ENCODE peak calls at places on chromosomes 13 and 19, in ten cellular contexts. Z is fibroblast of lung; A is activated T-helper 1 cell treated with Interleukin-2 at 50 U/mL for 16 hours; G is EL; V is anterior cingulate cortex; L is cardiac fibroblast; X is nucleus accumbens; M is skeletal muscle cell; Q is AG10803; E is effector CD4-positive, alpha-beta T cell. J is an unnamed sample.

GRCh38 chr13:80338781-80339577 is 1.9 kb downstream of the SPRY2 start:
- DNase-seq in E (no peak), V (peak), X (peak), G (peak), Z (peak), Q (peak), L (peak), M (peak), A (no peak), J (peak)

GRCh38 chr13:97945342-97945741 is 8.1 kb upstream of the IPO5 start:
- DNase-seq in Z (no peak), V (no peak), M (no peak), A (no peak), E (no peak), Q (peak), L (peak), G (peak), X (no peak), J (no peak)

GRCh38 chr13:81671103-81671502 is 1330.2 kb upstream of the SPRY2 start:
- DNase-seq in E (no peak), L (no peak), M (no peak), A (no peak), X (no peak), V (no peak), Z (no peak), G (no peak), Q (no peak), J (no peak)

GRCh38 chr13:101747039-101747438 is 294.6 kb downstream of the ITGBL1 start:
- DNase-seq in V (no peak), A (no peak), M (no peak), Q (no peak), E (no peak), L (no peak), X (no peak), Z (no peak), G (no peak), J (no peak)

GRCh38 chr19:29665215-29665825 is at the start of gene PLEKHF1:
- DNase-seq in A (peak), Z (peak), V (peak), Q (peak), E (peak), L (peak), G (peak), M (no peak), X (no peak), J (peak)

GRCh38 chr19:11657307-11657706 is 60.0 kb downstream of the ZNF627 start:
- DNase-seq in V (no peak), M (no peak), L (no peak), Z (no peak), A (no peak), X (no peak), Q (no peak), G (no peak), E (no peak), J (no peak)

GRCh38 chr19:32909257-32909656 is 39.7 kb upstream of the SLC7A9 start:
- DNase-seq in M (no peak), A (no peak), G (no peak), L (no peak), X (no peak), V (no peak), E (no peak), Z (no peak), Q (no peak), J (no peak)

GRCh38 chr13:85486663-85487062 is 312.6 kb downstream of the SLITRK6 start:
- DNase-seq in V (no peak), L (no peak), G (no peak), Z (no peak), E (no peak), A (no peak), Q (no peak), M (no peak), X (no peak), J (no peak)

GRCh38 chr13:110229905-110230563 is 76.9 kb downstream of the COL4A1 start:
- DNase-seq in X (no peak), A (no peak), Q (no peak), M (no peak), V (no peak), L (no peak), Z (no peak), E (no peak), G (no peak), J (no peak)

GRCh38 chr19:43699506-43700367 is 16.1 kb upstream of the IRGC start:
- DNase-seq in L (peak), Z (peak), E (no peak), M (no peak), Q (no peak), A (no peak), V (peak), X (peak), G (peak), J (peak)

GRCh38 chr19:7944177-7944761 is 803 bp upstream of the TIMM44 start:
- DNase-seq in E (peak), V (no peak), Q (peak), Z (peak), A (peak), G (peak), M (peak), X (peak), L (peak), J (peak)

GRCh38 chr13:108961542-108962125 is 332.2 kb downstream of the MYO16 start:
- DNase-seq in M (peak), A (no peak), E (no peak), L (peak), Q (peak), G (peak), X (no peak), V (no peak), Z (peak), J (no peak)

GRCh38 chr13:21517576-21517975 is 58.5 kb upstream of the ZDHHC20 start:
- DNase-seq in Z (no peak), X (no peak), V (no peak), E (no peak), L (no peak), A (no peak), Q (no peak), G (no peak), M (no peak), J (no peak)

GRCh38 chr13:113800576-113800926 is 41.5 kb downstream of the TMEM255B start:
- DNase-seq in M (no peak), X (no peak), G (no peak), L (no peak), Z (no peak), Q (no peak), A (no peak), E (no peak), V (no peak), J (no peak)

GRCh38 chr13:73230714-73231113 is 171.9 kb downstream of the KLF5 start:
- DNase-seq in X (no peak), E (no peak), A (no peak), L (peak), Q (peak), M (no peak), Z (no peak), G (no peak), V (no peak), J (no peak)

GRCh38 chr13:70842062-70842644 is 733.9 kb upstream of the KLHL1 start:
- DNase-seq in A (no peak), Z (no peak), M (no peak), G (no peak), L (no peak), Q (no peak), E (no peak), X (no peak), V (no peak), J (no peak)

GRCh38 chr13:33723772-33724435 is 94.0 kb upstream of the RFC3 start:
- DNase-seq in E (peak), L (peak), Z (peak), A (peak), G (peak), M (peak), X (peak), V (no peak), Q (peak), J (peak)

GRCh38 chr19:46471778-46472543 is 598 bp upstream of the PNMA8A start:
- DNase-seq in E (no peak), L (peak), Q (no peak), Z (no peak), X (no peak), G (no peak), M (no peak), V (no peak), A (no peak), J (no peak)

GRCh38 chr19:54429545-54430227 is 14.4 kb downstream of the TTYH1 start:
- DNase-seq in M (no peak), E (no peak), L (no peak), V (no peak), A (no peak), G (no peak), Q (no peak), X (no peak), Z (no peak), J (no peak)

GRCh38 chr13:95689582-95689926 is 12.6 kb downstream of the DNAJC3 start:
- DNase-seq in X (no peak), A (no peak), M (no peak), L (no peak), G (no peak), Z (no peak), E (no peak), V (no peak), Q (no peak), J (no peak)

GRCh38 chr13:88339271-88339741 is 668.1 kb downstream of the SLITRK5 start:
- DNase-seq in Z (no peak), X (no peak), E (no peak), G (no peak), A (no peak), V (no peak), M (no peak), Q (no peak), L (no peak), J (no peak)

GRCh38 chr19:39423258-39424086 is 11.0 kb downstream of the PLEKHG2 start:
- DNase-seq in Q (no peak), L (no peak), Z (no peak), E (no peak), V (no peak), G (no peak), M (no peak), A (no peak), X (no peak), J (no peak)

GRCh38 chr19:51600940-51601575 is 29.1 kb downstream of the SIGLEC5 start:
- DNase-seq in Q (no peak), L (no peak), G (no peak), Z (no peak), V (no peak), M (no peak), E (no peak), X (no peak), A (no peak), J (no peak)

GRCh38 chr19:20038358-20039202 is 725 bp downstream of the ZNF682 start:
- DNase-seq in G (no peak), X (no peak), M (no peak), E (peak), V (no peak), Z (no peak), Q (peak), A (no peak), L (peak), J (no peak)

GRCh38 chr19:38265213-38265861 is 964 bp downstream of the SPINT2 start:
- DNase-seq in V (no peak), A (no peak), Z (no peak), G (no peak), Q (no peak), M (no peak), E (no peak), L (no peak), X (no peak), J (no peak)

GRCh38 chr13:94595006-94595942 is 678 bp downstream of the TGDS start:
- DNase-seq in Z (peak), X (no peak), L (peak), Q (peak), M (no peak), A (no peak), E (peak), V (no peak), G (peak), J (no peak)

GRCh38 chr13:23609414-23610186 is 39.4 kb downstream of the TNFRSF19 start:
- DNase-seq in Z (peak), X (no peak), L (peak), Q (peak), E (no peak), V (no peak), G (peak), A (no peak), M (peak), J (no peak)

GRCh38 chr19:5498817-5499535 is 43.8 kb downstream of the ZNRF4 start:
- DNase-seq in M (no peak), V (no peak), G (no peak), Q (no peak), Z (no peak), A (no peak), X (peak), L (no peak), E (no peak), J (no peak)

GRCh38 chr19:56958428-56958827 is 117.9 kb upstream of the PEG3 start:
- DNase-seq in V (no peak), M (no peak), A (no peak), Z (no peak), Q (no peak), E (no peak), G (no peak), X (no peak), L (no peak), J (no peak)

GRCh38 chr13:95020298-95020987 is 280.8 kb downstream of the ABCC4 start:
- DNase-seq in M (no peak), Q (no peak), A (no peak), L (peak), X (no peak), E (no peak), G (no peak), Z (peak), V (no peak), J (no peak)

GRCh38 chr13:28494861-28495585 is at the start of gene FLT1:
- DNase-seq in M (no peak), V (no peak), Z (no peak), X (no peak), E (no peak), L (peak), Q (no peak), G (peak), A (no peak), J (peak)

GRCh38 chr19:35843676-35844481 is 8.4 kb downstream of the NPHS1 start:
- DNase-seq in Q (no peak), M (no peak), E (no peak), L (peak), V (no peak), X (no peak), Z (no peak), A (no peak), G (peak), J (peak)

GRCh38 chr19:51366999-51367564 is 894 bp upstream of the ETFB start:
- DNase-seq in Q (no peak), A (no peak), G (no peak), Z (no peak), L (no peak), X (no peak), M (no peak), E (no peak), V (no peak), J (peak)

GRCh38 chr19:38047641-38048040 is 140.6 kb downstream of the SIPA1L3 start:
- DNase-seq in M (no peak), L (no peak), Z (no peak), G (no peak), Q (no peak), V (no peak), A (no peak), X (no peak), E (no peak), J (no peak)

GRCh38 chr13:77916481-77916880 is 2.1 kb downstream of the EDNRB start:
- DNase-seq in Z (no peak), L (no peak), Q (no peak), A (no peak), E (no peak), X (no peak), G (no peak), M (no peak), V (no peak), J (no peak)

GRCh38 chr13:77416666-77417212 is 89.8 kb upstream of the MYCBP2 start:
- DNase-seq in L (no peak), E (no peak), Z (no peak), G (no peak), A (no peak), V (no peak), X (no peak), M (no peak), Q (no peak), J (no peak)